ENCODE peak calls at places on chromosomes 16 and 17, in eight cellular contexts. One of them, this sample, is unnamed.

GRCh38 chr17:74241434-74241833 is 28.1 kb downstream of the TTYH2 start:
- DNase-seq in skeletal muscle cell: no peak
- DNase-seq in naive thymus-derived CD4-positive, alpha-beta T cell: no peak
- DNase-seq in MV-4-11: no peak
- DNase-seq in ascending aorta: peak; percentile 69
- DNase-seq in RWPE1: no peak
- DNase-seq in activated T-cell treated with anti-CD3 and anti-CD28 coated beads for 4 hours: no peak
- DNase-seq in activated CD8-positive, alpha-beta T cell treated with anti-CD3 and anti-CD28 coated beads for 36 hours: no peak
- DNase-seq in this sample: no peak

GRCh38 chr17:77451894-77452852 is 311.4 kb downstream of the SEC14L1 start:
- DNase-seq in skeletal muscle cell: no peak
- DNase-seq in naive thymus-derived CD4-positive, alpha-beta T cell: no peak
- DNase-seq in MV-4-11: no peak
- DNase-seq in ascending aorta: peak; percentile 87
- DNase-seq in RWPE1: peak; percentile 80
- DNase-seq in activated T-cell treated with anti-CD3 and anti-CD28 coated beads for 4 hours: no peak
- DNase-seq in activated CD8-positive, alpha-beta T cell treated with anti-CD3 and anti-CD28 coated beads for 36 hours: peak; percentile 70
- DNase-seq in this sample: no peak

GRCh38 chr16:66845791-66846221 is 1.6 kb downstream of the CA7 start:
- DNase-seq in skeletal muscle cell: no peak
- DNase-seq in naive thymus-derived CD4-positive, alpha-beta T cell: no peak
- DNase-seq in MV-4-11: no peak
- DNase-seq in ascending aorta: peak; percentile 45
- DNase-seq in RWPE1: no peak
- DNase-seq in activated T-cell treated with anti-CD3 and anti-CD28 coated beads for 4 hours: no peak
- DNase-seq in activated CD8-positive, alpha-beta T cell treated with anti-CD3 and anti-CD28 coated beads for 36 hours: no peak
- DNase-seq in this sample: no peak

GRCh38 chr17:72264682-72265405 is 144.0 kb downstream of the SOX9 start:
- DNase-seq in skeletal muscle cell: no peak
- DNase-seq in naive thymus-derived CD4-positive, alpha-beta T cell: no peak
- DNase-seq in MV-4-11: no peak
- DNase-seq in ascending aorta: no peak
- DNase-seq in RWPE1: no peak
- DNase-seq in activated T-cell treated with anti-CD3 and anti-CD28 coated beads for 4 hours: no peak
- DNase-seq in activated CD8-positive, alpha-beta T cell treated with anti-CD3 and anti-CD28 coated beads for 36 hours: no peak
- DNase-seq in this sample: no peak

GRCh38 chr17:45428050-45428953 is 4.4 kb downstream of the ARHGAP27 start:
- DNase-seq in skeletal muscle cell: no peak
- DNase-seq in naive thymus-derived CD4-positive, alpha-beta T cell: peak; percentile 84
- DNase-seq in MV-4-11: peak; percentile 86
- DNase-seq in ascending aorta: peak; percentile 82
- DNase-seq in RWPE1: peak; percentile 74
- DNase-seq in activated T-cell treated with anti-CD3 and anti-CD28 coated beads for 4 hours: peak; percentile 73
- DNase-seq in activated CD8-positive, alpha-beta T cell treated with anti-CD3 and anti-CD28 coated beads for 36 hours: peak; percentile 86
- DNase-seq in this sample: peak; percentile 77

GRCh38 chr16:26382607-26383006 is 684.1 kb upstream of the C16orf82 start:
- DNase-seq in skeletal muscle cell: no peak
- DNase-seq in naive thymus-derived CD4-positive, alpha-beta T cell: no peak
- DNase-seq in MV-4-11: no peak
- DNase-seq in ascending aorta: no peak
- DNase-seq in RWPE1: no peak
- DNase-seq in activated T-cell treated with anti-CD3 and anti-CD28 coated beads for 4 hours: no peak
- DNase-seq in activated CD8-positive, alpha-beta T cell treated with anti-CD3 and anti-CD28 coated beads for 36 hours: no peak
- DNase-seq in this sample: no peak

GRCh38 chr17:73358668-73359067 is 46.9 kb upstream of the CDC42EP4 start:
- DNase-seq in skeletal muscle cell: no peak
- DNase-seq in naive thymus-derived CD4-positive, alpha-beta T cell: no peak
- DNase-seq in MV-4-11: no peak
- DNase-seq in ascending aorta: no peak
- DNase-seq in RWPE1: no peak
- DNase-seq in activated T-cell treated with anti-CD3 and anti-CD28 coated beads for 4 hours: no peak
- DNase-seq in activated CD8-positive, alpha-beta T cell treated with anti-CD3 and anti-CD28 coated beads for 36 hours: no peak
- DNase-seq in this sample: no peak

GRCh38 chr17:57553991-57554825 is 190.9 kb downstream of the CCDC182 start:
- DNase-seq in skeletal muscle cell: no peak
- DNase-seq in naive thymus-derived CD4-positive, alpha-beta T cell: no peak
- DNase-seq in MV-4-11: peak; percentile 58
- DNase-seq in ascending aorta: no peak
- DNase-seq in RWPE1: no peak
- DNase-seq in activated T-cell treated with anti-CD3 and anti-CD28 coated beads for 4 hours: no peak
- DNase-seq in activated CD8-positive, alpha-beta T cell treated with anti-CD3 and anti-CD28 coated beads for 36 hours: no peak
- DNase-seq in this sample: no peak

GRCh38 chr16:50688867-50689266 is 4.5 kb upstream of the NOD2 start:
- DNase-seq in skeletal muscle cell: no peak
- DNase-seq in naive thymus-derived CD4-positive, alpha-beta T cell: no peak
- DNase-seq in MV-4-11: peak; percentile 72
- DNase-seq in ascending aorta: no peak
- DNase-seq in RWPE1: no peak
- DNase-seq in activated T-cell treated with anti-CD3 and anti-CD28 coated beads for 4 hours: no peak
- DNase-seq in activated CD8-positive, alpha-beta T cell treated with anti-CD3 and anti-CD28 coated beads for 36 hours: no peak
- DNase-seq in this sample: no peak

GRCh38 chr17:48908853-48909394 is 717 bp downstream of the UBE2Z start:
- DNase-seq in skeletal muscle cell: peak; percentile 68
- DNase-seq in naive thymus-derived CD4-positive, alpha-beta T cell: peak; percentile 38
- DNase-seq in MV-4-11: peak; percentile 61
- DNase-seq in ascending aorta: peak; percentile 85
- DNase-seq in RWPE1: peak; percentile 91
- DNase-seq in activated T-cell treated with anti-CD3 and anti-CD28 coated beads for 4 hours: peak; percentile 92
- DNase-seq in activated CD8-positive, alpha-beta T cell treated with anti-CD3 and anti-CD28 coated beads for 36 hours: peak; percentile 97
- DNase-seq in this sample: peak; percentile 59

GRCh38 chr17:50945779-50946222 is 79.6 kb upstream of the TOB1 start:
- DNase-seq in skeletal muscle cell: no peak
- DNase-seq in naive thymus-derived CD4-positive, alpha-beta T cell: no peak
- DNase-seq in MV-4-11: no peak
- DNase-seq in ascending aorta: no peak
- DNase-seq in RWPE1: no peak
- DNase-seq in activated T-cell treated with anti-CD3 and anti-CD28 coated beads for 4 hours: no peak
- DNase-seq in activated CD8-positive, alpha-beta T cell treated with anti-CD3 and anti-CD28 coated beads for 36 hours: no peak
- DNase-seq in this sample: no peak

GRCh38 chr17:12600349-12600748 is 65.3 kb upstream of the MYOCD start:
- DNase-seq in skeletal muscle cell: no peak
- DNase-seq in naive thymus-derived CD4-positive, alpha-beta T cell: no peak
- DNase-seq in MV-4-11: no peak
- DNase-seq in ascending aorta: no peak
- DNase-seq in RWPE1: no peak
- DNase-seq in activated T-cell treated with anti-CD3 and anti-CD28 coated beads for 4 hours: no peak
- DNase-seq in activated CD8-positive, alpha-beta T cell treated with anti-CD3 and anti-CD28 coated beads for 36 hours: no peak
- DNase-seq in this sample: no peak

GRCh38 chr17:64149196-64149595 is 19.3 kb upstream of the ERN1 start:
- DNase-seq in skeletal muscle cell: no peak
- DNase-seq in naive thymus-derived CD4-positive, alpha-beta T cell: no peak
- DNase-seq in MV-4-11: no peak
- DNase-seq in ascending aorta: no peak
- DNase-seq in RWPE1: no peak
- DNase-seq in activated T-cell treated with anti-CD3 and anti-CD28 coated beads for 4 hours: no peak
- DNase-seq in activated CD8-positive, alpha-beta T cell treated with anti-CD3 and anti-CD28 coated beads for 36 hours: no peak
- DNase-seq in this sample: no peak

GRCh38 chr17:41548844-41549595 is 20.9 kb upstream of the KRT19 start:
- DNase-seq in skeletal muscle cell: peak; percentile 73
- DNase-seq in naive thymus-derived CD4-positive, alpha-beta T cell: peak; percentile 72
- DNase-seq in MV-4-11: peak; percentile 69
- DNase-seq in ascending aorta: peak; percentile 91
- DNase-seq in RWPE1: peak; percentile 79
- DNase-seq in activated T-cell treated with anti-CD3 and anti-CD28 coated beads for 4 hours: peak; percentile 76
- DNase-seq in activated CD8-positive, alpha-beta T cell treated with anti-CD3 and anti-CD28 coated beads for 36 hours: peak; percentile 93
- DNase-seq in this sample: peak; percentile 86

GRCh38 chr17:77842148-77842905 is 116.2 kb upstream of the TNRC6C start:
- DNase-seq in skeletal muscle cell: no peak
- DNase-seq in naive thymus-derived CD4-positive, alpha-beta T cell: no peak
- DNase-seq in MV-4-11: peak; percentile 69
- DNase-seq in ascending aorta: peak; percentile 57
- DNase-seq in RWPE1: peak; percentile 54
- DNase-seq in activated T-cell treated with anti-CD3 and anti-CD28 coated beads for 4 hours: no peak
- DNase-seq in activated CD8-positive, alpha-beta T cell treated with anti-CD3 and anti-CD28 coated beads for 36 hours: peak; percentile 42
- DNase-seq in this sample: no peak

GRCh38 chr17:4710693-4711634 is 532 bp downstream of the ARRB2 start:
- DNase-seq in skeletal muscle cell: no peak
- DNase-seq in naive thymus-derived CD4-positive, alpha-beta T cell: no peak
- DNase-seq in MV-4-11: no peak
- DNase-seq in ascending aorta: no peak
- DNase-seq in RWPE1: no peak
- DNase-seq in activated T-cell treated with anti-CD3 and anti-CD28 coated beads for 4 hours: peak; percentile 33
- DNase-seq in activated CD8-positive, alpha-beta T cell treated with anti-CD3 and anti-CD28 coated beads for 36 hours: peak; percentile 67
- DNase-seq in this sample: peak; percentile 50

GRCh38 chr16:2475413-2476344 is 752 bp downstream of the TBC1D24 start:
- DNase-seq in skeletal muscle cell: no peak
- DNase-seq in naive thymus-derived CD4-positive, alpha-beta T cell: no peak
- DNase-seq in MV-4-11: peak; percentile 21
- DNase-seq in ascending aorta: no peak
- DNase-seq in RWPE1: no peak
- DNase-seq in activated T-cell treated with anti-CD3 and anti-CD28 coated beads for 4 hours: no peak
- DNase-seq in activated CD8-positive, alpha-beta T cell treated with anti-CD3 and anti-CD28 coated beads for 36 hours: peak; percentile 75
- DNase-seq in this sample: peak; percentile 56

GRCh38 chr17:44115585-44116415 is 7.6 kb downstream of the HDAC5 start:
- DNase-seq in skeletal muscle cell: no peak
- DNase-seq in naive thymus-derived CD4-positive, alpha-beta T cell: no peak
- DNase-seq in MV-4-11: no peak
- DNase-seq in ascending aorta: no peak
- DNase-seq in RWPE1: no peak
- DNase-seq in activated T-cell treated with anti-CD3 and anti-CD28 coated beads for 4 hours: no peak
- DNase-seq in activated CD8-positive, alpha-beta T cell treated with anti-CD3 and anti-CD28 coated beads for 36 hours: peak; percentile 42
- DNase-seq in this sample: no peak

GRCh38 chr17:6024576-6024975 is 45.6 kb upstream of the WSCD1 start:
- DNase-seq in skeletal muscle cell: no peak
- DNase-seq in naive thymus-derived CD4-positive, alpha-beta T cell: no peak
- DNase-seq in MV-4-11: no peak
- DNase-seq in ascending aorta: no peak
- DNase-seq in RWPE1: no peak
- DNase-seq in activated T-cell treated with anti-CD3 and anti-CD28 coated beads for 4 hours: no peak
- DNase-seq in activated CD8-positive, alpha-beta T cell treated with anti-CD3 and anti-CD28 coated beads for 36 hours: no peak
- DNase-seq in this sample: no peak

GRCh38 chr17:74883241-74883750 is 10.1 kb downstream of the FADS6 start:
- DNase-seq in skeletal muscle cell: no peak
- DNase-seq in naive thymus-derived CD4-positive, alpha-beta T cell: no peak
- DNase-seq in MV-4-11: peak; percentile 46
- DNase-seq in ascending aorta: no peak
- DNase-seq in RWPE1: no peak
- DNase-seq in activated T-cell treated with anti-CD3 and anti-CD28 coated beads for 4 hours: no peak
- DNase-seq in activated CD8-positive, alpha-beta T cell treated with anti-CD3 and anti-CD28 coated beads for 36 hours: no peak
- DNase-seq in this sample: no peak